ENCODE peak calls at places on chromosomes 2 and 18, in four cellular contexts. X is A549, Q is HepG2, I is WTC11. D is an unnamed sample.

GRCh38 chr18:13638684-13639083 is 87.7 kb downstream of the FAM210A start:
- DNase-seq in X (no peak), Q (no peak), I (no peak), D (no peak)

GRCh38 chr18:35635171-35635570 is 53.6 kb downstream of the GALNT1 start:
- DNase-seq in Q (peak; percentile 4), X (no peak), I (no peak), D (no peak)

GRCh38 chr18:8858888-8859511 is 153.6 kb downstream of the MTCL1 start:
- DNase-seq in Q (no peak), I (no peak), X (peak; percentile 31), D (no peak)

GRCh38 chr2:177449159-177449558 is 56.6 kb downstream of the AGPS start:
- DNase-seq in I (no peak), X (no peak), Q (no peak), D (no peak)

GRCh38 chr2:185477452-185477851 is 261.2 kb upstream of the FSIP2 start:
- DNase-seq in I (no peak), X (no peak), Q (no peak), D (no peak)

GRCh38 chr2:53448591-53448990 is 319.0 kb upstream of the CHAC2 start:
- DNase-seq in Q (no peak), I (no peak), X (no peak), D (no peak)

GRCh38 chr2:224024270-224024669 is 14.8 kb downstream of the SERPINE2 start:
- DNase-seq in Q (no peak), I (no peak), X (no peak), D (no peak)

GRCh38 chr2:108615480-108616090 is 81.3 kb downstream of the LIMS1 start:
- DNase-seq in Q (peak; percentile 26), X (no peak), I (no peak), D (no peak)

GRCh38 chr2:74438248-74438647 is 3.5 kb downstream of the RTKN start:
- DNase-seq in Q (no peak), I (no peak), X (no peak), D (no peak)

GRCh38 chr2:42141687-42142475 is 27.3 kb upstream of the EML4 start:
- DNase-seq in I (peak; percentile 45), X (peak; percentile 77), Q (peak; percentile 94), D (peak; percentile 75)

GRCh38 chr18:30106356-30106755 is 936.2 kb downstream of the DSC3 start:
- DNase-seq in I (no peak), Q (no peak), X (no peak), D (no peak)

GRCh38 chr2:64404002-64404731 is 49.8 kb upstream of the LGALSL start:
- DNase-seq in I (peak; percentile 77), X (no peak), Q (peak; percentile 77), D (no peak)

GRCh38 chr18:46756559-46757201 is at the start of gene ST8SIA5:
- DNase-seq in Q (no peak), I (peak; percentile 79), X (no peak), D (no peak)

GRCh38 chr2:220396287-220396686 is 768.9 kb downstream of the SLC4A3 start:
- DNase-seq in Q (no peak), X (no peak), I (no peak), D (no peak)

GRCh38 chr2:163341426-163341825 is 394.4 kb downstream of the FIGN start:
- DNase-seq in I (no peak), X (no peak), Q (no peak), D (no peak)

GRCh38 chr2:188404341-188405004 is 112.8 kb downstream of the GULP1 start:
- DNase-seq in Q (no peak), I (no peak), X (no peak), D (no peak)

GRCh38 chr2:229252280-229252679 is 18.8 kb downstream of the PID1 start:
- DNase-seq in X (no peak), Q (no peak), I (no peak), D (no peak)

GRCh38 chr2:177998006-177998405 is 74.6 kb downstream of the PDE11A start:
- DNase-seq in I (no peak), X (no peak), Q (no peak), D (no peak)

GRCh38 chr2:7083580-7084509 is 166.6 kb downstream of the RNF144A start:
- DNase-seq in Q (peak; percentile 45), X (no peak), I (peak; percentile 39), D (peak; percentile 11)

GRCh38 chr2:108637304-108637669 is 82.0 kb upstream of the RANBP2 start:
- DNase-seq in I (no peak), Q (peak; percentile 75), X (no peak), D (peak; percentile 89)

GRCh38 chr2:71482055-71482454 is 28.7 kb downstream of the DYSF start:
- DNase-seq in X (no peak), Q (no peak), I (peak; percentile 42), D (no peak)

GRCh38 chr2:175811966-175812365 is 190.1 kb downstream of the LNPK start:
- DNase-seq in X (no peak), I (no peak), Q (no peak), D (no peak)

GRCh38 chr2:175815537-175815936 is 186.5 kb downstream of the LNPK start:
- DNase-seq in I (no peak), Q (no peak), X (no peak), D (no peak)

DNA sequence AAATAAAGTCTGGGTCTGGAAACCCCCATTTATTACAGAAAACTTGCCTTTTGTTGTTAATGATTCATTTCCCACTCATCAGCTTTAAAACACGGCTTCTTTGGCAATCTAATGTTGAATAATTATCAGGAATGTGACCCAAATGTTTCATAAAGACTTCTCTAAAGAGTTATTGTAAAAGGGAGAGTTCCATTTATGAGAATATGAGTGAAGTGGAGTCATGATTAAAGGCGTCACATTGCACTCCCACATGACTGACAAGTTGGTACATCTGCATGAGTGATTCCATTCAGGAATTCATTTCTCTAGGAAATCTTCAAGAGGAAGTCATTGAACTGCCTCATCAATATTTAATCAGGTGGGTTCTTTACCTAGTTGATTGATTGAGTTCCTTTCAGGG is 184.9 kb downstream of the LNPK start:
- DNase-seq in Q (no peak), X (no peak), I (no peak), D (no peak)
- TF ChIP-seq HMGXB4 in Q (no peak), X (no peak), I (no peak), D (no peak)

GRCh38 chr2:96112501-96113366 is 3.6 kb downstream of the ADRA2B start:
- DNase-seq in I (no peak), Q (no peak), X (no peak), D (no peak)

GRCh38 chr2:96114546-96114902 is 1.8 kb downstream of the ADRA2B start:
- DNase-seq in Q (no peak), I (no peak), X (no peak), D (no peak)

GRCh38 chr2:96113367-96113677 is 3.0 kb downstream of the ADRA2B start:
- DNase-seq in I (peak; percentile 63), Q (no peak), X (no peak), D (no peak)

GRCh38 chr2:96114903-96115581 is 1.3 kb downstream of the ADRA2B start:
- DNase-seq in X (no peak), I (no peak), Q (no peak), D (no peak)

DNA sequence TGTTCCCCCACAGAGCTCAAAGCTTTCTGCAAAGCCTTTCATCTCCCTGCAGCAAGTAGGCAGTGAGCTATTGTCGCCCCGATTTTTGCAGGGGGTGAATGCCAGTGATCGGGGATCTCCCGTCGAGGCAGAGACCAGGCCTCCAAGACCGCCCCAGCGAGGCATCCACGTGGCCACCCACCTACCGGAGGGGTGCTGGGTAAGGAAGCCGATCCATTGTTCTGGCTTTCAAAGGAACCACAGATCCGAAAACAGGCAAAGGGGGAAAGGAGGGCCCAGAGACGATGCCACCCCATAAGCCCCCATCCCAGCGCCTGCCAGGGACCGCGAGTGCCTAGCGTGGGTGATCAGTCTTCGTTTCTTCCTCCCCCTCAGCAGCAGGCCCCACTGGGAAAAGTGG is 2.4 kb downstream of the ADRA2B start:
- DNase-seq in X (no peak), Q (no peak), I (no peak), D (no peak)
- TF ChIP-seq HMGXB4 in X (no peak), Q (no peak), I (no peak), D (no peak)

GRCh38 chr2:26243643-26244478 is 571 bp downstream of the HADHA start:
- DNase-seq in I (no peak), X (peak; percentile 19), Q (no peak), D (peak; percentile 23)

GRCh38 chr2:26245810-26246209 is 1.1 kb downstream of the HADHB start:
- DNase-seq in X (no peak), I (no peak), Q (peak; percentile 34), D (no peak)

GRCh38 chr2:26244479-26245230 is at the start of the genes HADHA and HADHB:
- DNase-seq in X (peak; percentile 81), Q (peak; percentile 95), I (peak; percentile 93), D (peak; percentile 90)

GRCh38 chr2:26246818-26247217 is 2.1 kb downstream of the HADHB start:
- DNase-seq in Q (no peak), I (no peak), X (no peak), D (peak; percentile 33)

DNA sequence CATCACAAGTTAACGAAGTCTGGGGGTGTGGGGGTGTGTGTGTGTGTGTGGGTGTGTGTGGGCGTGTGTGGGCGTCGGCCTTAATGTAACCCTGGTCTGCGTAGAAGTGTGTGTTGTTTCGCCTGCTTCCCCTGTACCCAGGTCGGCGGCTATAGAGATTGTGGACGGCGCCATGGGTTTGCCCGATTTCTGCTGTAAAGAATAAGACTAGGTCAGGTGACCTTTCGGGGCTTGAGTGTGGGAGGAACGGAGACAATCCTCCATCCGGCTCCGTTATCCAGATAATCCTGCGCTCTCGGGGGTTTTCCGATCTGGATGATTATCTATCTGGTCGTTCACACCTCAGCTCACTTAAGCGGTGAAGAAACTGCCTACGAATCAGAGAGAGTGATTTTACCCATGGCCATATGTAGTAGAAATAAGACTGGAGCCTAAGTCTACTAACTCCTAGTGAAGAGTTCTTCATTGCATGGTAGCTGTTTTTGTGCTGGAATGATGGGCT is 543 bp downstream of the HADHB start:
- DNase-seq in Q (peak; percentile 44), X (peak; percentile 21), I (peak; percentile 18), D (peak; percentile 31)
- TF ChIP-seq HMGXB4 in Q (no peak), X (no peak), I (no peak), D (no peak)

DNA sequence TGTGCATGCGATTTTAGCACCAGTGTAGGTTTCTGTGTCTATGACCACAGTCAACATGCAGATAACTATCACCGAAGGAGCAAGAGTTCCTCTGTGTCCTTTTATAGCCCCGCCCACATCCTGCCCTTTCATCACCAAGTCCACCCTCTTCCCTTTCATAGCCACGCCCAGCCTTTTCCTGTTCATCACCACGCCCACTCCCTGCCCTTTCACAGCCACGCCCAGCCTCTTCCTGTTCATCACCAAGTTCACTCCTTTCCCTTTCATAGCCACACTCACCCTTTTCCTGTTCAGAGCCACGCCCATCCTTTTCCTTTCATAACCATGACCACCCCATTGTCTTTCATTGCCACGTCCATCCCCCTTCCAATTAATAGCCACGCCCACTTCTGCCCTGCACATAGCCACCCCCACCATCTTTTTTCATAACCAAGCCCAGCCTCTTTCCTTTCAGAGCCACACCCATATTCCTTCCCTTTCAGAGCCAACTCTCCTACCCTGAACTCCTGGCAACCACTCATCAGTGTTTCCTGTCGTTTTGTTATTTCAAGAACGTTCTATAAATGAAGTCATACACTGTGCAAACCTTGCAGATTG is 273.9 kb downstream of the MYT1L start:
- DNase-seq in I (peak; percentile 46), X (no peak), Q (no peak), D (peak; percentile 63)
- TF ChIP-seq HMGXB4 in I (no peak), X (no peak), Q (no peak), D (no peak)

GRCh38 chr18:3728704-3729437 is 278.9 kb downstream of the TGIF1 start:
- DNase-seq in Q (no peak), X (no peak), I (no peak), D (no peak)

GRCh38 chr18:3723554-3723953 is 273.6 kb downstream of the TGIF1 start:
- DNase-seq in I (no peak), Q (no peak), X (no peak), D (no peak)

GRCh38 chr18:3727260-3727659 is 277.3 kb downstream of the TGIF1 start:
- DNase-seq in Q (no peak), I (no peak), X (no peak), D (no peak)

GRCh38 chr18:3725100-3725499 is 275.1 kb downstream of the TGIF1 start:
- DNase-seq in I (no peak), Q (no peak), X (no peak), D (no peak)

GRCh38 chr18:3726241-3726951 is 276.4 kb downstream of the TGIF1 start:
- DNase-seq in X (no peak), Q (no peak), I (no peak), D (no peak)
- TF ChIP-seq HMGXB4 in X (no peak), Q (no peak), I (no peak), D (no peak)